ENCODE peak calls at places on chromosomes 1 and 21, in six cellular contexts. W is Calu3, D is NCI-H1417 treated with DMSO at 0.1 percent for 48 hours, R is tibial artery, K is NCI-H524, Z is heart right ventricle. H is an unnamed sample.

GRCh38 chr1:228804640-228805413 is 69.5 kb downstream of the RHOU start:
- DNase-seq in Z (no peak), W (no peak), D (no peak), K (no peak), R (no peak), H (no peak)

GRCh38 chr1:186187601-186188000 is 187.5 kb downstream of the TPR start:
- DNase-seq in W (no peak), R (no peak), Z (no peak), D (no peak), K (no peak), H (no peak)

GRCh38 chr1:115969509-115969908 is 6.8 kb upstream of the SLC22A15 start:
- DNase-seq in D (no peak), K (peak), W (no peak), R (no peak), Z (no peak), H (no peak)

GRCh38 chr1:118985611-118986290 is 2.4 kb downstream of the TBX15 start:
- DNase-seq in W (no peak), K (no peak), R (peak), D (no peak), Z (no peak), H (no peak)

GRCh38 chr1:47262787-47263413 is 30.9 kb upstream of the TAL1 start:
- DNase-seq in K (peak), W (peak), R (no peak), D (no peak), Z (peak), H (no peak)

GRCh38 chr1:151309851-151310323 is 17.3 kb downstream of the PI4KB start:
- DNase-seq in K (peak), D (no peak), Z (no peak), W (no peak), R (no peak), H (no peak)

GRCh38 chr1:32798191-32798590 is 19.0 kb downstream of the YARS1 start:
- DNase-seq in W (no peak), K (no peak), D (no peak), Z (no peak), R (no peak), H (no peak)

GRCh38 chr1:184520343-184520742 is 133.5 kb downstream of the C1orf21 start:
- DNase-seq in K (no peak), D (no peak), Z (no peak), R (no peak), W (no peak), H (no peak)

GRCh38 chr1:23720256-23720995 is 22.8 kb upstream of the ELOA start:
- DNase-seq in D (no peak), K (no peak), W (no peak), R (no peak), Z (no peak), H (no peak)

GRCh38 chr1:33880298-33880697 is 16.4 kb downstream of the HMGB4 start:
- DNase-seq in Z (no peak), R (no peak), W (no peak), K (no peak), D (no peak), H (no peak)

GRCh38 chr21:39317134-39318090 is 4.0 kb upstream of the BRWD1 start:
- DNase-seq in W (no peak), Z (no peak), D (no peak), R (no peak), K (no peak), H (no peak)

GRCh38 chr1:102535829-102536505 is 539.2 kb upstream of the OLFM3 start:
- DNase-seq in W (no peak), K (no peak), R (no peak), Z (no peak), D (no peak), H (no peak)

GRCh38 chr1:232628335-232629214 is 1.4 kb downstream of the SIPA1L2 start:
- DNase-seq in Z (no peak), R (no peak), D (no peak), K (peak), W (no peak), H (no peak)

GRCh38 chr1:239733995-239734394 is 347.6 kb downstream of the CHRM3 start:
- DNase-seq in R (no peak), W (no peak), K (no peak), D (no peak), Z (no peak), H (no peak)

GRCh38 chr1:104921552-104921951 is 1171.9 kb downstream of the AMY1C start:
- DNase-seq in D (no peak), K (no peak), Z (no peak), R (no peak), W (no peak), H (no peak)

GRCh38 chr1:8284167-8284566 is 33.7 kb upstream of the SLC45A1 start:
- DNase-seq in Z (no peak), D (no peak), K (no peak), R (no peak), W (no peak), H (no peak)

GRCh38 chr1:14593279-14593678 is 5.2 kb upstream of the KAZN start:
- DNase-seq in R (no peak), D (no peak), W (no peak), K (no peak), Z (no peak), H (no peak)

GRCh38 chr1:91349524-91349923 is 55.1 kb downstream of the HFM1 start:
- DNase-seq in R (no peak), W (no peak), K (no peak), Z (no peak), D (no peak), H (no peak)

GRCh38 chr1:53439337-53440207 is 19.6 kb upstream of the DMRTB1 start:
- DNase-seq in K (no peak), Z (no peak), D (no peak), W (no peak), R (no peak), H (no peak)

H was measured in lower leg skin.